ENCODE peak calls at places on chromosomes 7 and 10, in nine cellular contexts. One of them, this sample, is unnamed. For H3K9me3, the result is how much of the 10 kb centered on the place peaks cover.

GRCh38 chr10:58981051-58981450 is 195.4 kb upstream of the PHYHIPL start:
- DNase-seq in HCT116: no peak
- DNase-seq in stomach: no peak
- DNase-seq in GM12878: no peak
- DNase-seq in transverse colon: no peak
- DNase-seq in breast epithelium: no peak
- DNase-seq in spleen: no peak
- DNase-seq in K562: no peak
- DNase-seq in sigmoid colon: no peak
- DNase-seq in this sample: no peak

GRCh38 chr7:74429153-74429747 is 24.5 kb upstream of the GTF2IRD1 start:
- DNase-seq in sigmoid colon: peak
- DNase-seq in stomach: no peak
- DNase-seq in spleen: no peak
- DNase-seq in breast epithelium: no peak
- DNase-seq in GM12878: no peak
- DNase-seq in HCT116: no peak
- DNase-seq in K562: no peak
- DNase-seq in transverse colon: no peak
- DNase-seq in this sample: no peak

GRCh38 chr10:132486539-132487121 is 51.0 kb upstream of the INPP5A start:
- DNase-seq in GM12878: no peak
- DNase-seq in HCT116: no peak
- DNase-seq in sigmoid colon: no peak
- DNase-seq in stomach: no peak
- DNase-seq in breast epithelium: peak
- DNase-seq in spleen: peak
- DNase-seq in transverse colon: no peak
- DNase-seq in K562: no peak
- DNase-seq in this sample: no peak

GRCh38 chr7:151631149-151631967 is 111.7 kb upstream of the RHEB start:
- DNase-seq in GM12878: peak
- DNase-seq in stomach: peak
- DNase-seq in transverse colon: no peak
- DNase-seq in HCT116: no peak
- DNase-seq in spleen: no peak
- DNase-seq in K562: no peak
- DNase-seq in sigmoid colon: peak
- DNase-seq in breast epithelium: no peak
- DNase-seq in this sample: no peak

GRCh38 chr7:24980695-24981543 is 941 bp upstream of the OSBPL3 start:
- DNase-seq in sigmoid colon: peak
- DNase-seq in breast epithelium: no peak
- DNase-seq in transverse colon: peak
- DNase-seq in GM12878: no peak
- DNase-seq in spleen: peak
- DNase-seq in HCT116: no peak
- DNase-seq in stomach: peak
- DNase-seq in K562: no peak
- DNase-seq in this sample: no peak

GRCh38 chr10:132363921-132364593 is 32.1 kb downstream of the LRRC27 start:
- DNase-seq in sigmoid colon: peak
- DNase-seq in stomach: no peak
- DNase-seq in spleen: peak
- DNase-seq in transverse colon: no peak
- DNase-seq in HCT116: no peak
- DNase-seq in breast epithelium: no peak
- DNase-seq in K562: peak
- DNase-seq in GM12878: peak
- DNase-seq in this sample: peak

GRCh38 chr10:110144526-110144925 is 62.9 kb upstream of the MXI1 start:
- DNase-seq in breast epithelium: no peak
- DNase-seq in GM12878: no peak
- DNase-seq in transverse colon: no peak
- DNase-seq in HCT116: no peak
- DNase-seq in stomach: no peak
- DNase-seq in K562: no peak
- DNase-seq in sigmoid colon: no peak
- DNase-seq in spleen: no peak
- DNase-seq in this sample: no peak

GRCh38 chr10:123445336-123445735 is 220.8 kb upstream of the GPR26 start:
- DNase-seq in sigmoid colon: peak
- DNase-seq in GM12878: no peak
- DNase-seq in spleen: peak
- DNase-seq in stomach: no peak
- DNase-seq in transverse colon: no peak
- DNase-seq in K562: no peak
- DNase-seq in breast epithelium: no peak
- DNase-seq in HCT116: no peak
- DNase-seq in this sample: no peak

GRCh38 chr7:102211590-102212550 is 74.8 kb upstream of the SH2B2 start:
- DNase-seq in HCT116: no peak
- DNase-seq in sigmoid colon: no peak
- DNase-seq in K562: no peak
- DNase-seq in stomach: no peak
- DNase-seq in GM12878: peak
- DNase-seq in breast epithelium: no peak
- DNase-seq in spleen: no peak
- DNase-seq in transverse colon: no peak
- DNase-seq in this sample: no peak

GRCh38 chr7:94701555-94701973 is 45.6 kb upstream of the SGCE start:
- DNase-seq in GM12878: no peak
- DNase-seq in breast epithelium: no peak
- DNase-seq in HCT116: peak
- DNase-seq in stomach: no peak
- DNase-seq in transverse colon: no peak
- DNase-seq in spleen: no peak
- DNase-seq in sigmoid colon: no peak
- DNase-seq in K562: no peak
- DNase-seq in this sample: no peak

DNA sequence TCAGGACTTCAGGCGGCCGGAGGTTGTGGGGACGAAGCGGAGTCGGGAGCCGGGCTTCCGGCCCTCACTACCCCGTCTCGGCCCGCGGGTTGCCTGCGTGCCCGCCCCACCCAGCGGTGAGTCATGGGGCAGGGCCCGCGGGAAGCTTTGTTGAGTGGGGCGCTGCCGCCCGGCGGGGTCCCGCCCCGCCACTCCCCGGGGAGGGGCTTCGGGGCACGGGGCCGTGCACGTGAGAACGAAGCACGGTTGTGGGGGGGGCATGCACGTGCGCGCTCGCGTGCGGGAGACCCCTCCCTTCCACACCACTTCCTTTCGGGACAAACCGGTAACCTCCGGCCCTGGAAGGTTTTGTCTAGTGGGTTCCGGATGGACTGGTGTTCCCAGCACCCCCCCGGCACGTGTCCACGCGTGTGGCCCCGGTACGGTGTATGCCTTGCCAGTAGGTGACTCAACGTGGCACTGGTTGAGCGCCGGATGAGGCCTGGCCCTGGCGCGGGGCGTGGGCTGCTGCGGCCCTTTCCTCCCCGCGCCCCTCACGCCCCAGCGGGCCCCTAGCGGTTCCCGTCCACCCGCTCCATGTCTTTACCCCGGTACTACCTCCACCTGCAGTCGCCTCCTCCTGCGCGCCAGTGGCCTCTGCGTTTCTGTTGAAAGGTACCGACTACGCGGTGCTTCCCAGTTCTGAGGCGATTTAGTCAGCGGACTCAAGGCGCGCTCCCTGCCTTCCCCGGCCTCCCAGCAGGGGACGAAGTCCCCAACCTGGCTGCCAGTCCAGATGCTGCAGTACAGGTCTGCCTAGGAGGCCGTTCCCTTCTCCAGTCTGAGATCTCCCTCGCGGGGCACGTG is 3.1 kb downstream of the ADIRF start:
- DNase-seq in HCT116: peak
- DNase-seq in breast epithelium: peak
- DNase-seq in spleen: peak
- DNase-seq in GM12878: peak
- DNase-seq in stomach: peak
- DNase-seq in sigmoid colon: peak
- DNase-seq in transverse colon: peak
- DNase-seq in K562: no peak
- DNase-seq in this sample: peak
- TF ChIP-seq POLR2AphosphoS5 in HCT116: peak
- TF ChIP-seq POLR2AphosphoS5 in breast epithelium: peak
- TF ChIP-seq POLR2AphosphoS5 in spleen: peak
- TF ChIP-seq POLR2AphosphoS5 in GM12878: peak
- TF ChIP-seq POLR2AphosphoS5 in stomach: peak
- TF ChIP-seq POLR2AphosphoS5 in sigmoid colon: peak
- TF ChIP-seq POLR2AphosphoS5 in transverse colon: peak
- TF ChIP-seq POLR2AphosphoS5 in K562: no peak
- TF ChIP-seq POLR2AphosphoS5 in this sample: peak

GRCh38 chr10:42491801-42492200 is 146.6 kb downstream of the ZNF33B start:
- DNase-seq in sigmoid colon: no peak
- DNase-seq in spleen: no peak
- DNase-seq in breast epithelium: no peak
- DNase-seq in GM12878: no peak
- DNase-seq in K562: no peak
- DNase-seq in stomach: no peak
- DNase-seq in HCT116: no peak
- DNase-seq in transverse colon: no peak
- DNase-seq in this sample: no peak
- H3K9me3 ChIP-seq in sigmoid colon: under half
- H3K9me3 ChIP-seq in spleen: under half
- H3K9me3 ChIP-seq in breast epithelium: under half
- H3K9me3 ChIP-seq in GM12878: under half
- H3K9me3 ChIP-seq in K562: under half
- H3K9me3 ChIP-seq in stomach: under half
- H3K9me3 ChIP-seq in HCT116: under half
- H3K9me3 ChIP-seq in transverse colon: under half
- H3K9me3 ChIP-seq in this sample: under half

DNA sequence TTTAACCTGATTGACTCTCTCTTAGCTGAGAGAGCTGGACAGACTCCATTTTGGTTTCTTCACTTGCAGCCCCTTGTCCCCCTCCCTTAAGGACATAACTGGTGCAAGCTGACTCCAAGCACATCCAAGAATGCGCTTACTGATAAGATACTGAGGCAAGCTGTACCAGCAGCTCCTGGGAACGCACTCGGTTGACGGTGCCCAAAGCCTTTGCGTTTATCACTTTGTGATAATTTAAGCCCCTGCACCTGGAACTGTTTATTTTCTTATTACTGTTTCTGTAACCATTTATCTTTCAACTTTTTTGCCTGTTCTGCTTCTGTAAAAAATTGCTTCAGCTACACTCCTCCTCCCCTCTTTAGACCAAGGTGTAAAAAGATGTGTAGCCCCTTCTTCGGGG is 8.5 kb downstream of the AKR1B15 start:
- DNase-seq in GM12878: no peak
- DNase-seq in breast epithelium: no peak
- DNase-seq in spleen: no peak
- DNase-seq in transverse colon: no peak
- DNase-seq in K562: no peak
- DNase-seq in sigmoid colon: no peak
- DNase-seq in stomach: no peak
- DNase-seq in HCT116: no peak
- DNase-seq in this sample: no peak
- TF ChIP-seq POLR2AphosphoS5 in GM12878: no peak
- TF ChIP-seq POLR2AphosphoS5 in breast epithelium: no peak
- TF ChIP-seq POLR2AphosphoS5 in spleen: no peak
- TF ChIP-seq POLR2AphosphoS5 in transverse colon: no peak
- TF ChIP-seq POLR2AphosphoS5 in K562: no peak
- TF ChIP-seq POLR2AphosphoS5 in sigmoid colon: no peak
- TF ChIP-seq POLR2AphosphoS5 in stomach: no peak
- TF ChIP-seq POLR2AphosphoS5 in HCT116: no peak
- TF ChIP-seq POLR2AphosphoS5 in this sample: no peak

DNA sequence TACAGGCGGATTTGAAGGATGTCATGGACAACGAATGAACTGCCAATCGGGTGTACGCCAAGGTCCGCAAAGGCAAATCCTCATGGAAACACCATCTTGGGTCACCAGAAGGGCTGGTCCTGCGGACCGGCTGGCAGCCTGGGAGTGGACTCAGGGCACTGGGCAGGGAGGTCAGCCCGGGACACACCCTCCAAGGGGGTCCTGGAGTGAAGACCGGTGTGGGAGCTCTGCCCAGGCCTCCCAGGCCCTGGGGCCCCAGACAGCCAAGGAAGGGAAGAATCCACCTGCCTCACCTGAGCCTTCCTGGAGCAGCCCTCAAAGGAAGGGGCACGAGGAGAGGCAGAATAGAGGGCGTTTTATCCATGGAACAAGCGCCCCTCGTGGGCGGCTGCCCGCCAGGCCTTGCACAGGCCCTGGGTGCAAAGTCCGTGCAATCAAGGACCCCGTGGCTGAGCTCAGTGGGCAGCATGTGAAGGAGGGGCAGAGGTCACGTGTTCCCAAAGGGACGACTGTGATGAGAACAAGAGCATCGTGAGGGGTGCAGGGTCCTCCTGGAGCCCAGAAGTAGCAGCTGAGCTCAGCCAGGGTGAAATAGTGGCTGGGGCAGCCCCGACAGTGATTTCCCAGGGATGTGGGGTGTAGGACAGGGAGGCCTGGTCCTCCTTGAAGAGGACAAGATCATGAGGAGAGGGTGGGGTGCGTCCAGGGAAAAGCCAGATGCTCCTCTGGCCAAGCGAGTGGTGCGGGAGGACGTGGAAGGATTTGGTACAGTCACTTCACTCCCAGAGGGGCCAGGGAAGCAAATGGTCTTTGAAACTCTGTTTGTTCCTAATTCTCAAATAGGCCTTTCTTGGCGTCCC is 105.2 kb downstream of the TCERG1L start:
- DNase-seq in stomach: peak
- DNase-seq in HCT116: no peak
- DNase-seq in breast epithelium: no peak
- DNase-seq in GM12878: no peak
- DNase-seq in spleen: peak
- DNase-seq in transverse colon: no peak
- DNase-seq in K562: no peak
- DNase-seq in sigmoid colon: no peak
- DNase-seq in this sample: no peak
- H3K9me3 ChIP-seq in stomach: under half
- H3K9me3 ChIP-seq in HCT116: under half
- H3K9me3 ChIP-seq in breast epithelium: under half
- H3K9me3 ChIP-seq in GM12878: under half
- H3K9me3 ChIP-seq in spleen: under half
- H3K9me3 ChIP-seq in transverse colon: under half
- H3K9me3 ChIP-seq in K562: under half
- H3K9me3 ChIP-seq in sigmoid colon: under half
- H3K9me3 ChIP-seq in this sample: under half

This sample was measured in vagina.